ENCODE peak calls at places on chromosomes 13 and 19, in seven cellular contexts. P, Z, R, I, C, H and N are unnamed samples.

GRCh38 chr13:28097503-28097902 is 2.9 kb downstream of the FLT3 start:
- DNase-seq in P (no peak), Z (no peak), R (no peak), I (no peak), C (no peak), H (no peak), N (no peak)

GRCh38 chr19:17090501-17091074 is 15.0 kb downstream of the MYO9B start:
- DNase-seq in P (no peak), Z (no peak), R (no peak), I (no peak), C (no peak), H (peak), N (no peak)

GRCh38 chr13:100513987-100514670 is 74.5 kb downstream of the GGACT start:
- DNase-seq in P (peak), Z (no peak), R (no peak), I (no peak), C (peak), H (peak), N (no peak)

GRCh38 chr13:113123226-113124150 is 889 bp downstream of the F10 start:
- DNase-seq in P (no peak), Z (no peak), R (no peak), I (no peak), C (no peak), H (no peak), N (peak)

GRCh38 chr19:18999016-18999758 is 34.1 kb downstream of the SUGP2 start:
- DNase-seq in P (no peak), Z (no peak), R (peak), I (peak), C (no peak), H (peak), N (no peak)

GRCh38 chr19:39837978-39838377 is 4.0 kb upstream of the DYRK1B start:
- DNase-seq in P (no peak), Z (no peak), R (no peak), I (no peak), C (no peak), H (no peak), N (no peak)

GRCh38 chr19:57830071-57830602 is at the start of gene ZNF587B:
- DNase-seq in P (peak), Z (peak), R (peak), I (peak), C (no peak), H (peak), N (peak)

GRCh38 chr19:23718802-23719201 is 31.8 kb upstream of the ZNF675 start:
- DNase-seq in P (no peak), Z (no peak), R (no peak), I (no peak), C (no peak), H (no peak), N (no peak)

GRCh38 chr13:112354330-112355273 is 21.6 kb upstream of the SPACA7 start:
- DNase-seq in P (no peak), Z (no peak), R (no peak), I (no peak), C (no peak), H (no peak), N (no peak)

GRCh38 chr19:6891761-6892385 is 4.5 kb downstream of the ADGRE1 start:
- DNase-seq in P (no peak), Z (no peak), R (no peak), I (no peak), C (no peak), H (no peak), N (no peak)

GRCh38 chr19:4064073-4064550 is 2.6 kb downstream of the ZBTB7A start:
- DNase-seq in P (no peak), Z (no peak), R (no peak), I (no peak), C (no peak), H (peak), N (peak)

GRCh38 chr19:17757125-17757524 is 5.8 kb downstream of the FCHO1 start:
- DNase-seq in P (peak), Z (peak), R (peak), I (no peak), C (no peak), H (peak), N (peak)

GRCh38 chr19:3790941-3791340 is 4.8 kb upstream of the MATK start:
- DNase-seq in P (no peak), Z (no peak), R (no peak), I (no peak), C (no peak), H (no peak), N (no peak)

GRCh38 chr19:15257782-15258181 is 25.5 kb upstream of the EPHX3 start:
- DNase-seq in P (no peak), Z (no peak), R (no peak), I (no peak), C (no peak), H (no peak), N (no peak)

GRCh38 chr19:49421039-49421877 is 2.0 kb downstream of the PTH2 start:
- DNase-seq in P (peak), Z (peak), R (no peak), I (no peak), C (peak), H (peak), N (peak)

GRCh38 chr13:106033634-106034033 is 501.8 kb downstream of the EFNB2 start:
- DNase-seq in P (no peak), Z (no peak), R (no peak), I (peak), C (no peak), H (peak), N (no peak)

GRCh38 chr13:26236306-26236705 is 14.2 kb upstream of the RNF6 start:
- DNase-seq in P (no peak), Z (no peak), R (no peak), I (no peak), C (no peak), H (no peak), N (no peak)

GRCh38 chr13:42654760-42655159 is 80.8 kb downstream of the TNFSF11 start:
- DNase-seq in P (no peak), Z (no peak), R (no peak), I (no peak), C (no peak), H (peak), N (no peak)

GRCh38 chr13:46698910-46699460 is 98.0 kb downstream of the ESD start:
- DNase-seq in P (no peak), Z (no peak), R (no peak), I (no peak), C (no peak), H (peak), N (peak)